ENCODE peak calls at places on chromosomes 5 and 9, in seven cellular contexts. One of them, this sample, is unnamed.

GRCh38 chr9:18837402-18837801 is 195.6 kb downstream of the SAXO1 start:
- DNase-seq in A549: no peak
- DNase-seq in ovary: no peak
- DNase-seq in sigmoid colon: no peak
- DNase-seq in HepG2: no peak
- DNase-seq in stomach: no peak
- DNase-seq in transverse colon: no peak
- DNase-seq in this sample: no peak

GRCh38 chr5:84017704-84018240 is 297.1 kb upstream of the HAPLN1 start:
- DNase-seq in stomach: no peak
- DNase-seq in HepG2: no peak
- DNase-seq in sigmoid colon: no peak
- DNase-seq in A549: no peak
- DNase-seq in ovary: no peak
- DNase-seq in transverse colon: no peak
- DNase-seq in this sample: no peak

GRCh38 chr9:78871452-78872331 is 574.8 kb downstream of the PSAT1 start:
- DNase-seq in HepG2: no peak
- DNase-seq in stomach: no peak
- DNase-seq in transverse colon: no peak
- DNase-seq in sigmoid colon: no peak
- DNase-seq in A549: peak; percentile 96
- DNase-seq in ovary: no peak
- DNase-seq in this sample: no peak

GRCh38 chr5:23823521-23823920 is 316.1 kb downstream of the PRDM9 start:
- DNase-seq in ovary: no peak
- DNase-seq in stomach: no peak
- DNase-seq in sigmoid colon: no peak
- DNase-seq in transverse colon: no peak
- DNase-seq in HepG2: no peak
- DNase-seq in A549: no peak
- DNase-seq in this sample: no peak

GRCh38 chr9:134827993-134828392 is 52.6 kb upstream of the FCN2 start:
- DNase-seq in transverse colon: no peak
- DNase-seq in A549: no peak
- DNase-seq in sigmoid colon: no peak
- DNase-seq in HepG2: no peak
- DNase-seq in stomach: no peak
- DNase-seq in ovary: no peak
- DNase-seq in this sample: no peak

GRCh38 chr5:157354825-157355224 is 88.9 kb downstream of the CYFIP2 start:
- DNase-seq in HepG2: no peak
- DNase-seq in sigmoid colon: no peak
- DNase-seq in stomach: no peak
- DNase-seq in ovary: no peak
- DNase-seq in transverse colon: no peak
- DNase-seq in A549: peak; percentile 19
- DNase-seq in this sample: no peak

GRCh38 chr9:84917366-84918063 is 248.0 kb downstream of the NTRK2 start:
- DNase-seq in sigmoid colon: no peak
- DNase-seq in HepG2: no peak
- DNase-seq in A549: no peak
- DNase-seq in stomach: no peak
- DNase-seq in transverse colon: peak; percentile 62
- DNase-seq in ovary: no peak
- DNase-seq in this sample: no peak

GRCh38 chr9:126164796-126165525 is 161.7 kb upstream of the MVB12B start:
- DNase-seq in A549: no peak
- DNase-seq in sigmoid colon: no peak
- DNase-seq in stomach: peak; percentile 11
- DNase-seq in ovary: no peak
- DNase-seq in HepG2: no peak
- DNase-seq in transverse colon: no peak
- DNase-seq in this sample: peak; percentile 89

GRCh38 chr9:1231998-1232919 is 182.1 kb downstream of the DMRT2 start:
- DNase-seq in HepG2: peak; percentile 84
- DNase-seq in transverse colon: peak; percentile 31
- DNase-seq in ovary: peak; percentile 26
- DNase-seq in sigmoid colon: peak; percentile 86
- DNase-seq in A549: peak; percentile 66
- DNase-seq in stomach: peak; percentile 85
- DNase-seq in this sample: no peak

GRCh38 chr5:73859696-73860095 is 233.7 kb downstream of the ARHGEF28 start:
- DNase-seq in sigmoid colon: no peak
- DNase-seq in HepG2: no peak
- DNase-seq in A549: no peak
- DNase-seq in ovary: no peak
- DNase-seq in transverse colon: no peak
- DNase-seq in stomach: no peak
- DNase-seq in this sample: no peak

GRCh38 chr9:125387861-125388524 is 126.4 kb downstream of the GAPVD1 start:
- DNase-seq in A549: no peak
- DNase-seq in stomach: no peak
- DNase-seq in ovary: no peak
- DNase-seq in sigmoid colon: no peak
- DNase-seq in HepG2: no peak
- DNase-seq in transverse colon: no peak
- DNase-seq in this sample: no peak

GRCh38 chr5:109550077-109550476 is 139.7 kb upstream of the MAN2A1 start:
- DNase-seq in ovary: no peak
- DNase-seq in transverse colon: no peak
- DNase-seq in HepG2: no peak
- DNase-seq in A549: no peak
- DNase-seq in sigmoid colon: no peak
- DNase-seq in stomach: no peak
- DNase-seq in this sample: no peak

GRCh38 chr5:68922172-68922987 is 171.4 kb upstream of the SLC30A5 start:
- DNase-seq in A549: no peak
- DNase-seq in ovary: no peak
- DNase-seq in stomach: no peak
- DNase-seq in transverse colon: no peak
- DNase-seq in HepG2: no peak
- DNase-seq in sigmoid colon: no peak
- DNase-seq in this sample: peak; percentile 64
- TF ChIP-seq EP300 in A549: no peak
- TF ChIP-seq EP300 in ovary: no peak
- TF ChIP-seq EP300 in stomach: no peak
- TF ChIP-seq EP300 in transverse colon: no peak
- TF ChIP-seq EP300 in HepG2: no peak
- TF ChIP-seq EP300 in sigmoid colon: no peak
- TF ChIP-seq EP300 in this sample: no peak

GRCh38 chr5:107964722-107965121 is 294.0 kb upstream of the EFNA5 start:
- DNase-seq in sigmoid colon: no peak
- DNase-seq in transverse colon: no peak
- DNase-seq in A549: no peak
- DNase-seq in stomach: no peak
- DNase-seq in ovary: no peak
- DNase-seq in HepG2: no peak
- DNase-seq in this sample: no peak
- TF ChIP-seq EP300 in sigmoid colon: no peak
- TF ChIP-seq EP300 in transverse colon: no peak
- TF ChIP-seq EP300 in A549: no peak
- TF ChIP-seq EP300 in stomach: no peak
- TF ChIP-seq EP300 in ovary: no peak
- TF ChIP-seq EP300 in HepG2: no peak
- TF ChIP-seq EP300 in this sample: no peak

GRCh38 chr5:148574167-148574566 is 80.2 kb downstream of the HTR4 start:
- DNase-seq in ovary: no peak
- DNase-seq in sigmoid colon: no peak
- DNase-seq in transverse colon: no peak
- DNase-seq in HepG2: no peak
- DNase-seq in A549: no peak
- DNase-seq in stomach: no peak
- DNase-seq in this sample: no peak
- TF ChIP-seq EP300 in ovary: no peak
- TF ChIP-seq EP300 in sigmoid colon: no peak
- TF ChIP-seq EP300 in transverse colon: no peak
- TF ChIP-seq EP300 in HepG2: no peak
- TF ChIP-seq EP300 in A549: no peak
- TF ChIP-seq EP300 in stomach: no peak
- TF ChIP-seq EP300 in this sample: no peak

DNA sequence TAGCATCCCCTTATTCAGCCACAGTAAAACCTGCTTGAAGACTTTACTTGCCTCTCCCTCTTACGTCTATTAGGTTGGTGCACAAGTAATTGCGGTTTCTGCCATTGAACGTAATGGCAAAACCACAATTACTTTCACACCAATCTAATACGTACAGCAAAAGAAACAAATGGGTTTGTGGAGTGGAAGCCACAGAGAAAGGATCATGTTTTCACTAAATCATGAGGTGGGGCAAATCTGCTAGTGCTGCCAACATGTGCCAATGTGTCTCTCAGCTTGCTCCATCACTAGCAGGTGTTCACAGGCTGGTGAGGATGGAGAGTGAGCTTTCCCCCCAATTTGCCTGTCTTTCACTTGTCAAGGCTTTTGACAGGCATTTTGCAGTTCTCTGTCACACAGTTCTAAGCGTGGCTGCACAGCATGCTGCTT is 15.9 kb downstream of the DMAC1 start:
- DNase-seq in stomach: no peak
- DNase-seq in ovary: no peak
- DNase-seq in transverse colon: no peak
- DNase-seq in A549: no peak
- DNase-seq in sigmoid colon: no peak
- DNase-seq in HepG2: no peak
- DNase-seq in this sample: no peak
- TF ChIP-seq EP300 in stomach: no peak
- TF ChIP-seq EP300 in ovary: no peak
- TF ChIP-seq EP300 in transverse colon: no peak
- TF ChIP-seq EP300 in A549: no peak
- TF ChIP-seq EP300 in sigmoid colon: no peak
- TF ChIP-seq EP300 in HepG2: no peak
- TF ChIP-seq EP300 in this sample: no peak

DNA sequence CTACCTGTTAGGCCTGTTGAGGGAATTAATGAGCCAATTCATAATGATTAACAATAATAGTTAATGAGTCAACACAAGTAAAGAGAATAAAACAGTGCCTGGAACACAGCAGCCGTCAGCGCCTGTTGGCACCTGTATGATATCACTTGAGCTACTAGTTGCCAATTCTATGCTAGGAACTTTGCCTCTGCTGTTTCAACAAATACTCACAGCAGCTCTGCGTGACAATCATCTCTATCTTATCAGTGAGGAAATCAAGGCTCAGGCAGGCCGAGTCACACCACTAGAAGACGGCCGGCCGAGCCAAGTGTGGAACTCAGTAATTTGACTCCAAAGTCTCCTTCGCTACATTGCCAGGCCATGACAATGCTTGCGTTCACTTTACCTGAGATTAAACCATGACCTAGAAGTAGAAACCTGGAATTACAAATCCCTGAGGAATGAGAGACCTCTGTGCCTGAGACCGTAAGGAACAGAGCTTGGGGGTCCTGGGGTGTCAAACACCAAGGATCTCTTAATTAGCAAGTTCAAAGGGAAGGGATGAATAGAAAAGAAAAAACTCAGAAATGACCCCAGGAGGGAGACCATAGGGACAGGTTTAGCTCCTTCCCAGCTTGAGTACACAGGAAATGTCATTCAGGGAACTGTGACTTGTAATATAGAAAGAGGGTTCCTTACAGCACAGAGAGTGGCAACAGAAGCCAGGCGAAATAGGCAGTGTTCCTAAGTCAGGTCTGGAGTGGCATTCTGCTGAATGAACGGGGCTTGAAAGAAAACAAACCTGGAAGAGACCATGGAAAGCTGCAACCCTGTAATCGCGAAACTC is 109.1 kb downstream of the SUSD1 start:
- DNase-seq in ovary: no peak
- DNase-seq in HepG2: no peak
- DNase-seq in stomach: peak; percentile 86
- DNase-seq in A549: peak; percentile 60
- DNase-seq in sigmoid colon: peak; percentile 67
- DNase-seq in transverse colon: peak; percentile 81
- DNase-seq in this sample: peak; percentile 82
- TF ChIP-seq EP300 in ovary: no peak
- TF ChIP-seq EP300 in HepG2: no peak
- TF ChIP-seq EP300 in stomach: no peak
- TF ChIP-seq EP300 in A549: peak; percentile 50
- TF ChIP-seq EP300 in sigmoid colon: no peak
- TF ChIP-seq EP300 in transverse colon: no peak
- TF ChIP-seq EP300 in this sample: no peak

DNA sequence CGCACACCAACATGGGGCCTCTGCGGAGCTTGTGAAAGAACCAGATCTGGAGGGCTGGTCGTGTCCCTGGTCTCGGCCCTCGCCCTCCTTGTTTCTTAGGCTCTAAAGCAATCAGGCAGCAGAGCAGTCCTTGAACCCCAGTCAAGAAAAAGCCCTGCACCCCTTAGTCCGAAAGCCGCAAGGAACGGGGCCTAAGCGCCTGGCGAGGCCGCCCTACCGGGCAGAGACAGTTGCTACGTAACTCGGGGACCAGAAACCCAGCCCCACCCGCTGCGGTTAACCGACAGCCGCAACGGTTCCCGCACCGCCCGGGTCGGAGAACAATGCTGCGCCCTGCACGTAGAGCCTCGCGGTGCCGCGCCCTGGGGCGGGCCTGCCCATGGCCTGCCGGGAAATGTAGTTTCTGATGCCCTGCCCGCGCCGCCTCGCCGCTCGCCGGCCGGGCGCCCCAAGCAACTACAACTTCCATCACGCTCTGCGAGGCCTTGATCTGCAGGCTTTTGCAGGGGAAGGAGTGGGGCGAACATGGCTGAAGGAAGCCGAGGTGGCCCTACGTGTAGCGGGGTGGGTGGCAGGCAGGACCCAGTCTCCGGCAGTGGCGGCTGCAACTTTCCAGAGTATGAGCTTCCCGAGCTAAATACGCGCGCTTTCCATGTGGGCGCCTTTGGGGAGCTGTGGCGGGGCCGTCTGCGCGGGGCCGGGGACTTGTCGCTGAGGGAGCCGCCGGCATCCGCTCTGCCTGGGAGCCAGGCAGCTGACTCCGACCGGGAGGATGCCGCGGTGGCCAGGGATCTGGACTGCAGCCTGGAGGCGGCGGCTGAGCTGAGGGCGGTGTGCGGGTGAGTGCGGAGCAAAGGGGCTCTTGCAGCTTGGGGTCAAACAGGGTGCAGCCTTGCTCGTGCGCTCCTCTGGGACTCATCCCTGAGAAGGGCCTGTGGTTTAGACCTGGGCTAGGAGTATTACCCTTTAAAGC is at the start of gene SNAPC3:
- DNase-seq in stomach: peak; percentile 94
- DNase-seq in ovary: peak; percentile 94
- DNase-seq in transverse colon: peak; percentile 97
- DNase-seq in HepG2: peak; percentile 88
- DNase-seq in sigmoid colon: peak; percentile 96
- DNase-seq in A549: peak; percentile 95
- DNase-seq in this sample: peak; percentile 97
- TF ChIP-seq EP300 in stomach: no peak
- TF ChIP-seq EP300 in ovary: peak; percentile 74
- TF ChIP-seq EP300 in transverse colon: peak; percentile 87
- TF ChIP-seq EP300 in HepG2: no peak
- TF ChIP-seq EP300 in sigmoid colon: peak; percentile 32
- TF ChIP-seq EP300 in A549: no peak
- TF ChIP-seq EP300 in this sample: peak; percentile 80

DNA sequence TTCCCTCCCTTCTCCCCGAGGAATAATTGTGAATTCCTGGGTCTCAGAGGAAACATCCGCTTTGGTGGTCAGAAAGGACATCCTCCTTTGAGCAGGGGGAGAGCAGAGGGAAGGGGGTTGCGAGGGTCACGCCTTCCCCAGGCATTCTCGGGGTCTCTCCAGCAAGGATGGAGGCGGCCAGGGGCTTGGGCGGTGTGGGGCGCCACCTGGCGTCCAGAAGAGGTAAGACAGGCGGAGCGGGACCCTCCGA is 129.1 kb downstream of the KCNIP1 start:
- DNase-seq in stomach: peak; percentile 45
- DNase-seq in HepG2: no peak
- DNase-seq in sigmoid colon: peak; percentile 87
- DNase-seq in A549: no peak
- DNase-seq in transverse colon: peak; percentile 45
- DNase-seq in ovary: peak; percentile 82
- DNase-seq in this sample: no peak
- TF ChIP-seq EP300 in stomach: no peak
- TF ChIP-seq EP300 in HepG2: no peak
- TF ChIP-seq EP300 in sigmoid colon: no peak
- TF ChIP-seq EP300 in A549: no peak
- TF ChIP-seq EP300 in transverse colon: no peak
- TF ChIP-seq EP300 in ovary: no peak
- TF ChIP-seq EP300 in this sample: no peak

This sample was measured in esophagus muscularis mucosa.